ENCODE peak calls at places on chromosomes 13 and 19, in nine cellular contexts. Y is stimulated activated CD4-positive, alpha-beta T cell treated with anti-CD3 and anti-CD28 coated beads, Interleukin-2, amount 100 ng/mL, for 48 hours; O is sciatic nerve; V is effector CD4-positive, alpha-beta T cell; K is activated T-cell treated with anti-CD3 and anti-CD28 coated beads, Interleukin-2, amount 50 U/mL, for 72 hours; Q is WTC11; E is IMR-90; J is spleen; R is stimulated activated CD8-positive, alpha-beta memory T cell treated with anti-CD3 and anti-CD28 coated beads, Interleukin-7, amount 100 ng/mL, for 1 hour. C is an unnamed sample.

GRCh38 chr13:44934724-44935123 is 54.5 kb downstream of the NUFIP1 start:
- DNase-seq in Y (no peak), O (no peak), V (no peak), K (no peak), Q (no peak), E (peak; percentile 67), J (no peak), R (no peak), C (no peak)

GRCh38 chr19:13353625-13354024 is 152.7 kb downstream of the CACNA1A start:
- DNase-seq in Y (no peak), O (no peak), V (no peak), K (no peak), Q (no peak), E (no peak), J (no peak), R (no peak), C (no peak)

GRCh38 chr19:8526345-8527062 is 12.5 kb upstream of the ZNF414 start:
- DNase-seq in Y (no peak), O (peak; percentile 96), V (no peak), K (no peak), Q (peak; percentile 95), E (peak; percentile 88), J (peak; percentile 85), R (no peak), C (peak; percentile 87)

GRCh38 chr13:59584902-59585670 is 578.6 kb downstream of the DIAPH3 start:
- DNase-seq in Y (no peak), O (no peak), V (no peak), K (no peak), Q (no peak), E (no peak), J (no peak), R (no peak), C (no peak)

GRCh38 chr13:20424959-20425358 is 100.7 kb downstream of the CRYL1 start:
- DNase-seq in Y (no peak), O (no peak), V (no peak), K (no peak), Q (no peak), E (no peak), J (no peak), R (no peak), C (no peak)

GRCh38 chr19:12015015-12015752 is 20.3 kb downstream of the ZNF433 start:
- DNase-seq in Y (no peak), O (no peak), V (no peak), K (no peak), Q (no peak), E (no peak), J (no peak), R (no peak), C (no peak)

GRCh38 chr19:3471954-3472655 is 8.2 kb downstream of the SMIM24 start:
- DNase-seq in Y (peak; percentile 43), O (no peak), V (peak; percentile 21), K (peak; percentile 59), Q (peak; percentile 68), E (no peak), J (no peak), R (no peak), C (no peak)

GRCh38 chr19:38024991-38025716 is 118.1 kb downstream of the SIPA1L3 start:
- DNase-seq in Y (no peak), O (no peak), V (no peak), K (no peak), Q (peak; percentile 53), E (no peak), J (peak; percentile 67), R (no peak), C (no peak)

GRCh38 chr19:4425531-4425930 is 23.1 kb downstream of the CHAF1A start:
- DNase-seq in Y (no peak), O (no peak), V (no peak), K (no peak), Q (no peak), E (peak; percentile 96), J (no peak), R (no peak), C (no peak)

GRCh38 chr13:94154362-94154761 is 325.1 kb downstream of the DCT start:
- DNase-seq in Y (no peak), O (peak; percentile 67), V (no peak), K (no peak), Q (no peak), E (peak; percentile 35), J (no peak), R (no peak), C (no peak)

GRCh38 chr13:94776956-94777355 is 64.6 kb upstream of the SOX21 start:
- DNase-seq in Y (no peak), O (no peak), V (no peak), K (no peak), Q (no peak), E (no peak), J (no peak), R (no peak), C (no peak)

C was measured in posterior cingulate gyrus.